ENCODE peak calls at places on chromosomes 12 and 14, in four cellular contexts. One of them, this sample, is unnamed.

GRCh38 chr14:77140937-77141591 is 527 bp downstream of the ZDHHC22 start:
- DNase-seq in cardiac muscle cell: peak; percentile 40
- DNase-seq in HepG2: no peak
- DNase-seq in brain microvascular endothelial cell: no peak
- DNase-seq in this sample: no peak

GRCh38 chr12:108980831-108981618 is 39.8 kb downstream of the SVOP start:
- DNase-seq in cardiac muscle cell: peak; percentile 89
- DNase-seq in HepG2: no peak
- DNase-seq in brain microvascular endothelial cell: peak; percentile 73
- DNase-seq in this sample: no peak

GRCh38 chr12:73445658-73446324 is 1091.8 kb upstream of the ATXN7L3B start:
- DNase-seq in cardiac muscle cell: no peak
- DNase-seq in brain microvascular endothelial cell: no peak
- DNase-seq in HepG2: no peak
- DNase-seq in this sample: no peak

GRCh38 chr14:100158566-100159106 is 809 bp downstream of the DEGS2 start:
- DNase-seq in HepG2: no peak
- DNase-seq in cardiac muscle cell: no peak
- DNase-seq in brain microvascular endothelial cell: no peak
- DNase-seq in this sample: no peak

GRCh38 chr14:71143391-71144290 is 236.4 kb downstream of the PCNX1 start:
- DNase-seq in brain microvascular endothelial cell: peak; percentile 89
- DNase-seq in HepG2: peak; percentile 85
- DNase-seq in cardiac muscle cell: peak; percentile 73
- DNase-seq in this sample: no peak

GRCh38 chr12:101696477-101697196 is 803 bp upstream of the CHPT1 start:
- DNase-seq in brain microvascular endothelial cell: no peak
- DNase-seq in cardiac muscle cell: peak; percentile 12
- DNase-seq in HepG2: peak; percentile 88
- DNase-seq in this sample: no peak

GRCh38 chr12:46948936-46949555 is 123.2 kb upstream of the SLC38A4 start:
- DNase-seq in cardiac muscle cell: no peak
- DNase-seq in brain microvascular endothelial cell: no peak
- DNase-seq in HepG2: no peak
- DNase-seq in this sample: no peak

GRCh38 chr14:93832665-93833064 is 44.4 kb upstream of the PRIMA1 start:
- DNase-seq in HepG2: no peak
- DNase-seq in cardiac muscle cell: no peak
- DNase-seq in brain microvascular endothelial cell: no peak
- DNase-seq in this sample: no peak

GRCh38 chr12:116066381-116067230 is 210.9 kb downstream of the MED13L start:
- DNase-seq in HepG2: peak; percentile 34
- DNase-seq in cardiac muscle cell: peak; percentile 61
- DNase-seq in brain microvascular endothelial cell: peak; percentile 36
- DNase-seq in this sample: no peak

GRCh38 chr14:66139432-66139831 is 346.7 kb upstream of the CCDC196 start:
- DNase-seq in brain microvascular endothelial cell: no peak
- DNase-seq in HepG2: no peak
- DNase-seq in cardiac muscle cell: no peak
- DNase-seq in this sample: no peak

GRCh38 chr12:27343255-27344000 is 10.8 kb downstream of the BMAL2 start:
- DNase-seq in cardiac muscle cell: peak; percentile 83
- DNase-seq in HepG2: no peak
- DNase-seq in brain microvascular endothelial cell: peak; percentile 88
- DNase-seq in this sample: no peak

GRCh38 chr12:130213249-130213648 is 51.0 kb downstream of the FZD10 start:
- DNase-seq in cardiac muscle cell: no peak
- DNase-seq in brain microvascular endothelial cell: no peak
- DNase-seq in HepG2: no peak
- DNase-seq in this sample: no peak

GRCh38 chr12:12839886-12840285 is 26.7 kb downstream of the DDX47 start:
- DNase-seq in HepG2: no peak
- DNase-seq in brain microvascular endothelial cell: peak; percentile 76
- DNase-seq in cardiac muscle cell: peak; percentile 68
- DNase-seq in this sample: no peak

GRCh38 chr14:75626857-75627256 is 33.8 kb downstream of the ERG28 start:
- DNase-seq in brain microvascular endothelial cell: no peak
- DNase-seq in HepG2: no peak
- DNase-seq in cardiac muscle cell: no peak
- DNase-seq in this sample: no peak

GRCh38 chr12:69886101-69886500 is 61.1 kb downstream of the MYRFL start:
- DNase-seq in brain microvascular endothelial cell: no peak
- DNase-seq in HepG2: no peak
- DNase-seq in cardiac muscle cell: no peak
- DNase-seq in this sample: no peak

GRCh38 chr12:89799316-89799715 is 90.7 kb upstream of the ATP2B1 start:
- DNase-seq in cardiac muscle cell: no peak
- DNase-seq in brain microvascular endothelial cell: no peak
- DNase-seq in HepG2: no peak
- DNase-seq in this sample: no peak

GRCh38 chr14:33068626-33069025 is 129.9 kb downstream of the NPAS3 start:
- DNase-seq in HepG2: no peak
- DNase-seq in cardiac muscle cell: no peak
- DNase-seq in brain microvascular endothelial cell: no peak
- DNase-seq in this sample: no peak

GRCh38 chr14:100523536-100524025 is 63.6 kb downstream of the BEGAIN start:
- DNase-seq in HepG2: no peak
- DNase-seq in cardiac muscle cell: no peak
- DNase-seq in brain microvascular endothelial cell: no peak
- DNase-seq in this sample: peak; percentile 12

GRCh38 chr12:23204933-23205778 is 580.2 kb downstream of the ETNK1 start:
- DNase-seq in HepG2: peak; percentile 54
- DNase-seq in cardiac muscle cell: peak; percentile 81
- DNase-seq in brain microvascular endothelial cell: peak; percentile 40
- DNase-seq in this sample: no peak

GRCh38 chr14:61281186-61281676 is at the start of gene TMEM30B:
- DNase-seq in brain microvascular endothelial cell: no peak
- DNase-seq in HepG2: no peak
- DNase-seq in cardiac muscle cell: no peak
- DNase-seq in this sample: no peak

GRCh38 chr12:69269736-69270135 is 30.4 kb downstream of the CPSF6 start:
- DNase-seq in HepG2: no peak
- DNase-seq in cardiac muscle cell: no peak
- DNase-seq in brain microvascular endothelial cell: no peak
- DNase-seq in this sample: no peak

DNA sequence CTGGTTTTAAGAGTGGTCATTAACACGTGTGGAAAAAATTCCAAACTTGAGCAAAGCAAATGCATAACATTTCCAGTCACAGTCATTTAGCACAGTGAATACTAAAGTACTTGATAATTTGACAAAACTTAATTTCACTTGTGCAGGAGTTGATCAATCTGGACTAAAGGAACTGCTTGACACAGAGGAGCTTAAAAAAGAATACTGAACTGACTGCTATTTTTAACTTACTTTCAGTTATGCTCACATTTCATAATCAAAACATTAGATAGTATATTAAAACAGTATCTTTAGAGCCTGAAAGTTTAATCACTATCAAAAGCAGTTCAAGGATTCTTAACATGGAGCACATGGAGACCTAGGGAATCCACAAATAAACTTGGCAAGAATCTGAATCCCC is 7.4 kb downstream of the UBE2N start:
- DNase-seq in cardiac muscle cell: no peak
- DNase-seq in brain microvascular endothelial cell: no peak
- DNase-seq in HepG2: no peak
- DNase-seq in this sample: no peak
- H3K27ac ChIP-seq in cardiac muscle cell: peak overlapping the region; percentile 56
- H3K27ac ChIP-seq in brain microvascular endothelial cell: no peak overlapping the region
- H3K27ac ChIP-seq in HepG2: no peak overlapping the region
- H3K27ac ChIP-seq in this sample: no peak overlapping the region

GRCh38 chr14:50762931-50763300 is 68.0 kb downstream of the NIN start:
- DNase-seq in brain microvascular endothelial cell: no peak
- DNase-seq in HepG2: no peak
- DNase-seq in cardiac muscle cell: no peak
- DNase-seq in this sample: no peak
- H3K27me3 ChIP-seq in brain microvascular endothelial cell: no peaks in the 10 kb centered on the region
- H3K27me3 ChIP-seq in HepG2: no peaks in the 10 kb centered on the region
- H3K27me3 ChIP-seq in cardiac muscle cell: no peaks in the 10 kb centered on the region
- H3K27me3 ChIP-seq in this sample: no peaks in the 10 kb centered on the region

GRCh38 chr12:57340104-57340503 is 89.1 kb upstream of the STAC3 start:
- DNase-seq in HepG2: no peak
- DNase-seq in cardiac muscle cell: peak; percentile 92
- DNase-seq in brain microvascular endothelial cell: peak; percentile 79
- DNase-seq in this sample: peak; percentile 52
- H3K27ac ChIP-seq in HepG2: no peak overlapping the region
- H3K27ac ChIP-seq in cardiac muscle cell: peak overlapping the region; percentile 49
- H3K27ac ChIP-seq in brain microvascular endothelial cell: no peak overlapping the region
- H3K27ac ChIP-seq in this sample: no peak overlapping the region

DNA sequence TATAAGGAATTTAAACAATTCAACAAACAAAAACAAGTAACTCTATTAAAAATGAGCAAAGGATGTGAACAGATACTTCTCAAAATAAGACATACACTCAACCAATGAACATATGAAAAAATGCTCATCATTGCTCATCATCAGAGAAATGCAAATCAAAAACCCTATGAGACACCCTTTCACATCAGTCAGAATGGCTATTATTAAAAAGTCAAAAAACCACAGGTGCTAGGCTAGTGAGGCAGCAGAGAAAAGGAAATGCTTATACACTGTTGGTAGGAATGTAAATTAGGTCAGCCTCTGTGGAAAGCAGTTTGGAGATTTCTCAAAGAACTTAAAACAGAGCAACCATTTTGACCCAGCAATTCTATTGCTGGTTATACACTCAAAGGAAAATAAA is 52.0 kb downstream of the NAV3 start:
- DNase-seq in cardiac muscle cell: no peak
- DNase-seq in brain microvascular endothelial cell: no peak
- DNase-seq in HepG2: no peak
- DNase-seq in this sample: no peak
- H3K27me3 ChIP-seq in cardiac muscle cell: no peaks in the 10 kb centered on the region
- H3K27me3 ChIP-seq in brain microvascular endothelial cell: no peaks in the 10 kb centered on the region
- H3K27me3 ChIP-seq in HepG2: no peaks in the 10 kb centered on the region
- H3K27me3 ChIP-seq in this sample: no peaks in the 10 kb centered on the region

GRCh38 chr12:60180298-60180697 is 584.5 kb downstream of the SLC16A7 start:
- DNase-seq in cardiac muscle cell: no peak
- DNase-seq in brain microvascular endothelial cell: no peak
- DNase-seq in HepG2: no peak
- DNase-seq in this sample: no peak
- H3K27ac ChIP-seq in cardiac muscle cell: no peak overlapping the region
- H3K27ac ChIP-seq in brain microvascular endothelial cell: no peak overlapping the region
- H3K27ac ChIP-seq in HepG2: no peak overlapping the region
- H3K27ac ChIP-seq in this sample: no peak overlapping the region

DNA sequence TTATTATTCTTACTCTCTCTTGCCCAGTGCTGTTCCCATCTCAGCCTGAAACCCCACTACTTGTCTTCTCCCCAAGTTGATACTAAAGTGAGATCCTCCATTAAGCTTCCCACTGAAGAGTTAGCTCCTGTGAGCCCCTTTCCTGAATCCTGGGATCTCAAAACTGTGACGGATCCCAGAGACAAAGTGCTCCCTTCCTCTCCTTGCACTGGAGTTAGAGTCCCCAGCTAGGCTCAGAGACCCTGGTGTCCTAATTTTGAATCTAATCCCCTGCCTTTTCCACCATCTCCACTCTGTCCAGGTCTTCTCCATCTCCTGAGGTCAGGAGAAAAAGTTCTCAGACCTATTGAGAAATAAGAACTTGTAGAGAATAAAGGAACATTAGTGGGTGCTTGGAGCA is 17.6 kb upstream of the TBX3 start:
- DNase-seq in cardiac muscle cell: no peak
- DNase-seq in HepG2: no peak
- DNase-seq in brain microvascular endothelial cell: no peak
- DNase-seq in this sample: no peak
- H3K27me3 ChIP-seq in cardiac muscle cell: peaks cover 66% of the 10 kb centered on the region
- H3K27me3 ChIP-seq in HepG2: no peaks in the 10 kb centered on the region
- H3K27me3 ChIP-seq in brain microvascular endothelial cell: peaks cover 69% of the 10 kb centered on the region
- H3K27me3 ChIP-seq in this sample: peaks cover 77% of the 10 kb centered on the region

GRCh38 chr14:102043251-102044025 is 43.4 kb downstream of the HSP90AA1 start:
- DNase-seq in HepG2: no peak
- DNase-seq in cardiac muscle cell: no peak
- DNase-seq in brain microvascular endothelial cell: no peak
- DNase-seq in this sample: peak; percentile 32
- H3K27ac ChIP-seq in HepG2: no peak overlapping the region
- H3K27ac ChIP-seq in cardiac muscle cell: no peak overlapping the region
- H3K27ac ChIP-seq in brain microvascular endothelial cell: no peak overlapping the region
- H3K27ac ChIP-seq in this sample: peak overlapping the region; percentile 50

GRCh38 chr14:21960636-21961035 is 287.0 kb upstream of the OR4E1 start:
- DNase-seq in cardiac muscle cell: no peak
- DNase-seq in HepG2: no peak
- DNase-seq in brain microvascular endothelial cell: no peak
- DNase-seq in this sample: no peak
- H3K27me3 ChIP-seq in cardiac muscle cell: no peaks in the 10 kb centered on the region
- H3K27me3 ChIP-seq in HepG2: no peaks in the 10 kb centered on the region
- H3K27me3 ChIP-seq in brain microvascular endothelial cell: no peaks in the 10 kb centered on the region
- H3K27me3 ChIP-seq in this sample: no peaks in the 10 kb centered on the region